ENCODE peak calls at places on chromosome 4, in eight cellular contexts. E is AML-193; T is GM23338; A is GM04504; W is NCI-H748 treated with DMSO at 0.1 percent for 48 hours; Z is stimulated activated CD4-positive, alpha-beta T cell treated with anti-CD3 and anti-CD28 coated beads, Interleukin-4, amount 100 ng/mL, for 24 hours; H is T-helper 2 cell; G is uterus. U is an unnamed sample.

GRCh38 chr4:76943790-76944189 is 5.8 kb upstream of the SEPTIN11 start:
- DNase-seq in A (no peak), T (no peak), G (no peak), E (no peak), H (no peak), Z (no peak), W (no peak), U (no peak)

GRCh38 chr4:67204441-67204840 is 340.9 kb downstream of the CENPC start:
- DNase-seq in Z (no peak), A (no peak), E (no peak), H (no peak), T (no peak), W (no peak), G (no peak), U (no peak)

GRCh38 chr4:85368932-85369331 is 106.0 kb upstream of the ARHGAP24 start:
- DNase-seq in Z (no peak), H (no peak), E (peak), W (no peak), T (no peak), A (no peak), G (no peak), U (no peak)

GRCh38 chr4:104394409-104394813 is 100.3 kb downstream of the CXXC4 start:
- DNase-seq in G (no peak), T (peak), E (no peak), H (no peak), W (peak), A (no peak), Z (no peak), U (no peak)

GRCh38 chr4:84484274-84484673 is 14.8 kb downstream of the NKX6-1 start:
- DNase-seq in W (no peak), H (no peak), G (no peak), T (peak), Z (no peak), E (no peak), A (no peak), U (no peak)

GRCh38 chr4:183987529-183987946 is 82.4 kb downstream of the STOX2 start:
- DNase-seq in G (peak), A (peak), E (no peak), W (peak), H (no peak), Z (no peak), T (peak), U (peak)

GRCh38 chr4:39472396-39472795 is 13.5 kb downstream of the LIAS start:
- DNase-seq in A (peak), E (no peak), H (no peak), T (no peak), G (no peak), Z (no peak), W (no peak), U (no peak)

GRCh38 chr4:176988226-176988625 is 195.5 kb upstream of the VEGFC start:
- DNase-seq in A (peak), H (no peak), W (peak), T (no peak), Z (no peak), E (no peak), G (no peak), U (peak)

GRCh38 chr4:71417150-71417549 is 78.3 kb downstream of the SLC4A4 start:
- DNase-seq in H (no peak), Z (no peak), T (no peak), E (no peak), W (no peak), G (no peak), A (no peak), U (no peak)

GRCh38 chr4:53355919-53356521 is 9.8 kb downstream of the SCFD2 start:
- DNase-seq in E (no peak), H (no peak), A (no peak), T (no peak), Z (no peak), G (no peak), W (no peak), U (no peak)

GRCh38 chr4:150457802-150458201 is 124.1 kb upstream of the MAB21L2 start:
- DNase-seq in Z (no peak), H (no peak), W (no peak), T (no peak), A (no peak), G (no peak), E (no peak), U (no peak)

GRCh38 chr4:96170198-96170597 is 330.3 kb downstream of the PDHA2 start:
- DNase-seq in E (no peak), A (no peak), Z (no peak), G (no peak), W (peak), H (no peak), T (peak), U (no peak)

GRCh38 chr4:68372588-68372987 is 22.7 kb upstream of the YTHDC1 start:
- DNase-seq in Z (no peak), H (no peak), G (no peak), E (no peak), W (no peak), A (no peak), T (peak), U (no peak)

GRCh38 chr4:38663021-38663800 is 788 bp upstream of the KLF3 start:
- DNase-seq in H (no peak), E (no peak), Z (peak), G (no peak), A (no peak), W (no peak), T (peak), U (no peak)

GRCh38 chr4:141131738-141132688 is 1.3 kb downstream of the RNF150 start:
- DNase-seq in W (no peak), T (peak), A (no peak), H (no peak), Z (no peak), G (peak), E (no peak), U (peak)